ENCODE peak calls at places on chromosome 10, in seven cellular contexts. J is cardiac muscle cell, D is WERI-Rb-1, C is left lung, W is esophagus muscularis mucosa, S is sigmoid colon, R is osteocyte. Q is an unnamed sample.
A peak's percentile ranks its signal among the peaks of the same experiment; 100 is the strongest.

GRCh38 chr10:13628661-13629060 is 41.9 kb downstream of the PRPF18 start:
- DNase-seq in S (no peak), D (no peak), J (no peak), R (no peak), W (no peak), C (no peak), Q (no peak)

GRCh38 chr10:116721048-116721897 is 21.1 kb downstream of the HSPA12A start:
- DNase-seq in C (no peak), D (no peak), J (no peak), W (no peak), S (peak; percentile 48), R (no peak), Q (no peak)

GRCh38 chr10:60162631-60163030 is 227.0 kb downstream of the ANK3 start:
- DNase-seq in J (no peak), C (no peak), R (no peak), D (no peak), W (no peak), S (no peak), Q (no peak)

GRCh38 chr10:15738237-15738928 is 18.7 kb upstream of the ITGA8 start:
- DNase-seq in J (no peak), C (no peak), D (no peak), S (no peak), R (no peak), W (no peak), Q (no peak)

GRCh38 chr10:114304566-114305421 is 65.7 kb downstream of the VWA2 start:
- DNase-seq in J (peak; percentile 58), W (no peak), C (no peak), S (peak; percentile 67), D (peak; percentile 69), R (no peak), Q (no peak)

GRCh38 chr10:129483427-129484010 is 16.5 kb downstream of the MGMT start:
- DNase-seq in S (no peak), C (no peak), W (no peak), R (no peak), J (no peak), D (no peak), Q (no peak)

GRCh38 chr10:96695366-96695765 is 24.9 kb downstream of the PIK3AP1 start:
- DNase-seq in S (no peak), J (no peak), R (no peak), D (no peak), W (no peak), C (no peak), Q (no peak)

GRCh38 chr10:5970527-5970926 is 6.8 kb downstream of the IL15RA start:
- DNase-seq in R (no peak), D (no peak), W (no peak), C (no peak), J (no peak), S (peak; percentile 22), Q (no peak)

GRCh38 chr10:38093816-38094157 is 350 bp upstream of the ZNF37A start:
- DNase-seq in W (no peak), C (no peak), S (no peak), J (no peak), R (no peak), D (no peak), Q (no peak)
- TF ChIP-seq CTCF in W (no peak), C (no peak), S (no peak), J (no peak), R (no peak), D (no peak), Q (no peak)

DNA sequence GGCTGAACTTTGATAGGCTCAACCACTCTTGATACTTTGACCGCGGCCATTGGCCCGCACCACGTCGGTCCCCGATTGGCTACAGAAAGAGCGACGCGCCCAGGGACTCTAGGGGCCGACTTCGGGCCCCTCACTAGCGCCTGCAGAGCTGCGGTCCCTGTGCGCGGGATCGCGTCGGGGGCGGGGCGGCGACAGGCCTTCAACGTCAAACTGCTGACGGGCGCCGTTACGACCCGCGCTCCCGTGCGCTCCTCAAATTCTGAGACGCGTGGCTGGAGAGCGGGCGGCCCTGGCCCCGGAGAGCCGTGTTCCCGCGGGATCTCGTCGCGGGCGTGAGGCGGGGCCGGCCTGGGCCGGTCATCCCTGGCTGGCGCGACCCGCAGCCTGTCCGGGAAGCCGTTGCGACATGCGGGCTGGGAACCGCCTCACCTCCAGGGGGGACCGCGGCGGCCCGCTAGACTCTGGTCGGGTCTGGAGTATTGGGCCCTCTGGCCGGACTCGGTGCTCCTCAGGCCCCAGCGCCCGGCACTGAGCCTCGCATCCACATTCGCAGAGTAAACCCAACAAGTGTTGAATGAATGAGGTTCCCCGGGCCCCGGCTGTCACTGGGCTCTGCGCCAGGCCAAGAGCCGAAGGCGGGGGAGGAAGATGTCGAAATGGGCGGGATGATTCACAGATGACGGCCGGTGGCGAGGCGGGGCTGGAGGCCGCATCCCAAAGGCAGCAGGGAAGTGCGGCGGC is 644 bp upstream of the SLC25A28 start:
- DNase-seq in R (peak; percentile 97), D (peak; percentile 84), C (peak; percentile 98), J (peak; percentile 90), W (peak; percentile 99), S (peak; percentile 98), Q (peak; percentile 91)
- TF ChIP-seq CTCF in R (no peak), D (no peak), C (peak; percentile 6), J (no peak), W (no peak), S (no peak), Q (no peak)

DNA sequence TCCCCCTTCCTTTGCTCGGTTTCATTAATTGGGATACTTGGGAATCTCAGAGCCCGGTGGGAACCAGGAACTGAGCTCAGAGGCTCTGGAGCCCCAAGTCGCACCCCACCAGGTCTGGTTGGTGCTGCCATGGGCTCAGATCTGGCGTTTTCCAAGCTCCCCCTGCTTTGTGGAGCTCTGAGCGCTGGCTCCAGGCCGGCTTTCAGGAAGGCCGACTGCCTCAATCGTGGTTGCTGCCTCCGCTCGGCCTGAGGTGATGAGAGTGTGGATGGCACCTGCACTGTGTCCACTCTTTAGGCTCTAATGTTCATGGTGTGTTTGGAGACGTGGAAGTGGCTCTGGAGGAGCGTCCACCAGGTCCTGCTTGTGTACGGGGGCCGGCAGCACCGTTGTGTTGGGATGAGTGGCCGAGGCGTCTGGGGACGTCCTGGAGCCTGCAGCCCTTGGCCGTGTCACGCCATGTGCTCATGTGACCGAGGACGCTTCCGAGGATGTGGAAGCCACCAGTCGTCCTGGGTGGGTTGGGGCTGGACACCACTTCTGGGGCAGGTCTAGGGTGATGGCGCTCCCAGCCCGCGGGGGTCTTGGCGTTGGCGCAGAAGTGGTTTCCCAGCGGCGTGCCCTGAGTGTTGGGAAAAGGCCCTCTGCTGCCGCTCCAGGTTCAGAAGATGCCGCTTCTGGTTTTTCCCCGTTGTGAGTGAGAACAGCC is 8.2 kb downstream of the INPP5A start:
- DNase-seq in C (no peak), R (no peak), J (no peak), W (no peak), S (peak; percentile 64), D (no peak), Q (no peak)
- TF ChIP-seq CTCF in C (no peak), R (no peak), J (no peak), W (no peak), S (no peak), D (no peak), Q (no peak)

GRCh38 chr10:126135177-126135576 is 238.8 kb downstream of the FANK1 start:
- DNase-seq in D (peak; percentile 52), W (no peak), S (no peak), R (no peak), C (no peak), J (no peak), Q (no peak)
- TF ChIP-seq CTCF in D (peak; percentile 59), W (no peak), S (no peak), R (peak; percentile 16), C (no peak), J (peak; percentile 18), Q (peak; percentile 21)

GRCh38 chr10:130812381-130813148 is 499.0 kb downstream of the TCERG1L start:
- DNase-seq in S (no peak), J (no peak), C (no peak), W (peak; percentile 87), D (no peak), R (peak; percentile 51), Q (peak; percentile 25)

GRCh38 chr10:130809181-130809580 is 502.3 kb downstream of the TCERG1L start:
- DNase-seq in D (no peak), R (peak; percentile 78), S (no peak), J (no peak), W (peak; percentile 83), C (no peak), Q (peak; percentile 49)

GRCh38 chr10:130809761-130810515 is 501.6 kb downstream of the TCERG1L start:
- DNase-seq in J (no peak), R (peak; percentile 78), W (peak; percentile 84), D (no peak), S (no peak), C (no peak), Q (peak; percentile 69)

GRCh38 chr10:130808686-130809085 is 502.8 kb downstream of the TCERG1L start:
- DNase-seq in C (no peak), D (no peak), J (no peak), R (peak; percentile 72), W (no peak), S (no peak), Q (peak; percentile 37)

DNA sequence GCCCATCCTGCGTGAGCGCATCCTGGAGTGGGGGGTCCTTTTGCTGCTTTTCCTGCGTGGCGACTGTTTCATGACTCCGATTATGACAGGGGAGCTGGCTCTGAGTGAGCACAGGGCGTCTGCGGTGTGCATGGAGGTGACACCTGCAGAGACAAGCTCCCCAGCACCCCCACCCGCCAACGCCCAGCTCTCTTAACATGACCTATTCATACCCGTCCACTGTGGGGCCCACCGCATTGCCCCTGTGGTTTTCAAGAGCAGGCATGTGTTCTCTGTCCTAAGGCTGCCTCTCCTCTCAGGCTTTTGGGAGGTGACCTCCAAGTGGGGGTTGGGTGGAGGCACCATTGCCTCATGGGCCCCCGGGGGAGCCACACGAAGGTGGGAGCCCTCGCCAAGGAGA is 500.7 kb downstream of the TCERG1L start:
- DNase-seq in D (no peak), W (peak; percentile 77), C (no peak), S (no peak), J (no peak), R (peak; percentile 79), Q (peak; percentile 55)
- TF ChIP-seq CTCF in D (no peak), W (no peak), C (no peak), S (no peak), J (no peak), R (no peak), Q (no peak)

Q was measured in type B pancreatic cell.